ENCODE peak calls at places on chromosome 22, in nine cellular contexts. F is glutamatergic neuron, Y is fibroblast of lung, K is astrocyte of the spinal cord, Z is lower leg skin, I is tibial artery, O is IMR-90, M is mammary epithelial cell, E is GM12865. G is an unnamed sample.

GRCh38 chr22:41517172-41518047 is 26.9 kb downstream of the POLR3H start:
- DNase-seq in F (peak), I (peak), M (peak), O (peak), Z (peak), Y (peak), K (peak), E (peak), G (no peak)

GRCh38 chr22:29342577-29343312 is 27.2 kb upstream of the RASL10A start:
- DNase-seq in E (no peak), F (no peak), Y (no peak), I (no peak), O (no peak), M (no peak), Z (no peak), K (no peak), G (no peak)

GRCh38 chr22:32590556-32590955 is 115.9 kb downstream of the FBXO7 start:
- DNase-seq in I (no peak), Z (no peak), E (no peak), F (no peak), O (peak), Y (peak), K (peak), M (peak), G (no peak)

GRCh38 chr22:43409800-43410199 is 2.0 kb upstream of the MPPED1 start:
- DNase-seq in F (no peak), Z (no peak), O (no peak), M (no peak), I (no peak), K (no peak), Y (no peak), E (no peak), G (no peak)

GRCh38 chr22:26845016-26845728 is 187.8 kb downstream of the MIAT start:
- DNase-seq in O (no peak), M (no peak), K (peak), Z (no peak), E (no peak), I (no peak), Y (no peak), F (no peak), G (no peak)

GRCh38 chr22:32202539-32203180 is 2.2 kb downstream of the RFPL2 start:
- DNase-seq in F (peak), K (peak), I (no peak), Z (no peak), M (peak), O (peak), E (peak), Y (peak), G (no peak)

GRCh38 chr22:32123657-32124056 is 35.4 kb downstream of the C22orf42 start:
- DNase-seq in M (no peak), E (no peak), O (no peak), I (no peak), Y (no peak), K (no peak), F (no peak), Z (no peak), G (no peak)

GRCh38 chr22:49827853-49828598 is at the start of gene BRD1:
- DNase-seq in Y (peak), K (peak), E (peak), O (peak), F (peak), Z (no peak), I (no peak), M (peak), G (no peak)

GRCh38 chr22:41902932-41903421 is 11.9 kb downstream of the SHISA8 start:
- DNase-seq in F (no peak), M (no peak), O (no peak), K (no peak), Y (no peak), I (no peak), E (no peak), Z (no peak), G (no peak)

GRCh38 chr22:41574847-41575381 is 14.1 kb downstream of the CSDC2 start:
- DNase-seq in I (peak), O (peak), M (no peak), K (no peak), Y (peak), Z (peak), E (no peak), F (no peak), G (no peak)

GRCh38 chr22:47929646-47930185 is 1167.3 kb downstream of the TBC1D22A start:
- DNase-seq in M (no peak), O (no peak), Y (no peak), K (no peak), E (no peak), Z (no peak), F (no peak), I (no peak), G (no peak)

GRCh38 chr22:50700387-50701075 is 27.9 kb downstream of the SHANK3 start:
- DNase-seq in K (no peak), I (no peak), Y (no peak), F (peak), O (no peak), Z (no peak), M (no peak), E (no peak), G (no peak)

GRCh38 chr22:24843048-24843447 is 37.0 kb downstream of the SGSM1 start:
- DNase-seq in O (no peak), K (no peak), I (no peak), E (no peak), F (no peak), M (no peak), Z (no peak), Y (no peak), G (no peak)

GRCh38 chr22:24584871-24585411 is 7.9 kb downstream of the LRRC75B start:
- DNase-seq in E (no peak), F (no peak), M (no peak), O (no peak), Z (no peak), K (no peak), Y (no peak), I (no peak), G (no peak)

GRCh38 chr22:31192513-31192912 is 19.6 kb upstream of the LIMK2 start:
- DNase-seq in K (peak), Y (peak), E (no peak), F (peak), Z (no peak), I (no peak), O (peak), M (peak), G (no peak)

GRCh38 chr22:40817737-40818136 is 1.4 kb downstream of the SLC25A17 start:
- DNase-seq in O (no peak), Y (no peak), E (peak), M (no peak), Z (no peak), I (no peak), F (no peak), K (no peak), G (no peak)

GRCh38 chr22:30744224-30744623 is 49.5 kb downstream of the OSBP2 start:
- DNase-seq in I (no peak), E (no peak), Y (no peak), M (no peak), K (no peak), F (no peak), Z (no peak), O (no peak), G (no peak)

GRCh38 chr22:31080164-31080847 is 812 bp upstream of the SMTN start:
- DNase-seq in K (no peak), Z (no peak), F (no peak), I (no peak), Y (no peak), M (no peak), O (no peak), E (no peak), G (no peak)

GRCh38 chr22:30636226-30637077 is 871 bp downstream of the SLC35E4 start:
- DNase-seq in E (peak), F (no peak), O (no peak), I (no peak), K (peak), M (peak), Z (peak), Y (no peak), G (no peak)

GRCh38 chr22:50218153-50218995 is 17.6 kb downstream of the SELENOO start:
- DNase-seq in M (no peak), Y (no peak), K (no peak), F (no peak), Z (no peak), I (no peak), O (no peak), E (no peak), G (no peak)

GRCh38 chr22:42964994-42965699 is 49.8 kb downstream of the PACSIN2 start:
- DNase-seq in K (peak), Z (no peak), I (no peak), O (peak), M (no peak), Y (peak), E (no peak), F (no peak), G (no peak)

GRCh38 chr22:48051796-48052620 is 1289.6 kb downstream of the TBC1D22A start:
- DNase-seq in Y (no peak), O (no peak), F (no peak), E (no peak), Z (no peak), I (no peak), M (no peak), K (no peak), G (no peak)

GRCh38 chr22:48259991-48260670 is 1497.7 kb downstream of the TBC1D22A start:
- DNase-seq in E (no peak), F (no peak), M (no peak), O (no peak), Y (no peak), I (no peak), Z (no peak), K (no peak), G (no peak)

GRCh38 chr22:42433754-42434153 is 1.6 kb upstream of the NFAM1 start:
- DNase-seq in Z (peak), F (no peak), Y (no peak), O (no peak), I (no peak), K (no peak), E (no peak), M (peak), G (no peak)

GRCh38 chr22:48423481-48423901 is 1404.2 kb downstream of the BRD1 start:
- DNase-seq in Z (no peak), I (no peak), M (no peak), F (peak), K (no peak), O (no peak), E (no peak), Y (no peak), G (no peak)

GRCh38 chr22:26429458-26430238 is 588 bp downstream of the ASPHD2 start:
- DNase-seq in Z (no peak), K (no peak), F (no peak), I (no peak), E (peak), O (no peak), M (no peak), Y (no peak), G (no peak)

GRCh38 chr22:40728731-40729189 is 49.5 kb downstream of the MCHR1 start:
- DNase-seq in Z (peak), K (peak), Y (peak), I (no peak), M (peak), F (no peak), O (no peak), E (no peak), G (no peak)

GRCh38 chr22:24809331-24809730 is 3.3 kb downstream of the SGSM1 start:
- DNase-seq in Z (no peak), M (no peak), Y (no peak), I (no peak), K (no peak), O (no peak), E (no peak), F (no peak), G (no peak)

GRCh38 chr22:17217179-17217578 is 2.1 kb downstream of the ADA2 start:
- DNase-seq in K (no peak), E (peak), Z (no peak), M (no peak), I (no peak), Y (no peak), O (no peak), F (no peak), G (no peak)

GRCh38 chr22:17218341-17218740 is 894 bp downstream of the ADA2 start:
- DNase-seq in K (no peak), Z (no peak), I (no peak), E (no peak), Y (no peak), O (no peak), F (no peak), M (no peak), G (no peak)

GRCh38 chr22:17214416-17215043 is 4.7 kb downstream of the ADA2 start:
- DNase-seq in E (no peak), Z (no peak), Y (no peak), O (no peak), K (no peak), I (no peak), F (no peak), M (no peak), G (no peak)

GRCh38 chr22:17213976-17214375 is 5.3 kb downstream of the ADA2 start:
- DNase-seq in Z (no peak), Y (peak), M (no peak), O (peak), E (peak), F (peak), K (peak), I (peak), G (peak)
- TF ChIP-seq CTCF in Z (no peak), Y (peak), M (no peak), O (no peak), E (peak), F (peak), K (peak), I (no peak), G (no peak)

DNA sequence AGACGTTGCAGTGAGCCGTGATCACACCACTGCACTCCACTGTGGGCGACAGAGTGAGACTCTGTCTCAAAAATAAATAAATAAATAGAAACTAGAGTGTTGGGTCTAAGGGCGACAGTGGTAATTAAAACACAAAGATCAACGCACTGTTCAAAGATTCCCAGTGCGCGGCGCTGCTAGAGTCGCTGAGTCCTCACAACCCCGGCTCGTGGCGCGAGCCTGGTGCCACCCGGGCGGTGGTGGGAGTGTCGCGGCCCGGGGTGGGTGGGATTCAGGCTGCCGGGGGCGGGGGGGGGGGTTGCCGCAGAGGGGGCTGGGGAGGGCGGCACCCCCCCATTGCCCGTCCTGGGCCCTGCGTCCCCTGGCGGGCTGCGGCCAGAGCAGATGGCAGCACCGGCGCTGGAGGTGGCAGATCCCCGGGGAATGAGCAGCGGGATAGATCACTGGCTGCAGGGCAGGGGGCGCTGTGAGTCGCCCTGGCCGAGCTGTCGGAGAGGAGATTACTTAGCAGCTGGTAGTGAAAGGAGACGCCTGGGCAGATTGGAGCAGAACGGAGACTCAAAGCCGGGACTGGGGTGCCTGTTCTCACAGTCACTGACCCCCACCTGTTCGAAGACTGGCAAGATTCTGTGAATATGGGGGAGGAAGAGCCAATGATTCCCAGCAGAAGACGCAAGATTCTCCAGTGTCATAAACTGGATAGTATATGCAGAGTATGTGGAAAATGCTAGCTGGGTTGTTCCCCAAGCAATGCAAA is 30.2 kb upstream of the APOBEC3A start:
- DNase-seq in Y (peak), K (peak), I (peak), Z (peak), F (peak), O (peak), M (no peak), E (peak), G (peak)
- TF ChIP-seq CTCF in Y (peak), K (peak), I (peak), Z (no peak), F (peak), O (peak), M (peak), E (peak), G (peak)

GRCh38 chr22:19706661-19707151 is 7.6 kb upstream of the SEPTIN5 start:
- DNase-seq in F (no peak), K (no peak), I (no peak), M (no peak), Z (no peak), E (no peak), Y (no peak), O (no peak), G (no peak)

GRCh38 chr22:19704355-19705015 is 9.8 kb upstream of the SEPTIN5 start:
- DNase-seq in Z (no peak), E (no peak), K (no peak), Y (no peak), M (no peak), F (no peak), I (peak), O (no peak), G (no peak)

GRCh38 chr22:19703869-19704268 is 10.4 kb upstream of the SEPTIN5 start:
- DNase-seq in Z (no peak), O (no peak), K (no peak), M (no peak), E (no peak), Y (no peak), F (no peak), I (peak), G (peak)

GRCh38 chr22:19707347-19708322 is 6.7 kb upstream of the SEPTIN5 start:
- DNase-seq in F (no peak), M (no peak), K (no peak), I (no peak), Z (no peak), O (no peak), Y (no peak), E (no peak), G (no peak)

DNA sequence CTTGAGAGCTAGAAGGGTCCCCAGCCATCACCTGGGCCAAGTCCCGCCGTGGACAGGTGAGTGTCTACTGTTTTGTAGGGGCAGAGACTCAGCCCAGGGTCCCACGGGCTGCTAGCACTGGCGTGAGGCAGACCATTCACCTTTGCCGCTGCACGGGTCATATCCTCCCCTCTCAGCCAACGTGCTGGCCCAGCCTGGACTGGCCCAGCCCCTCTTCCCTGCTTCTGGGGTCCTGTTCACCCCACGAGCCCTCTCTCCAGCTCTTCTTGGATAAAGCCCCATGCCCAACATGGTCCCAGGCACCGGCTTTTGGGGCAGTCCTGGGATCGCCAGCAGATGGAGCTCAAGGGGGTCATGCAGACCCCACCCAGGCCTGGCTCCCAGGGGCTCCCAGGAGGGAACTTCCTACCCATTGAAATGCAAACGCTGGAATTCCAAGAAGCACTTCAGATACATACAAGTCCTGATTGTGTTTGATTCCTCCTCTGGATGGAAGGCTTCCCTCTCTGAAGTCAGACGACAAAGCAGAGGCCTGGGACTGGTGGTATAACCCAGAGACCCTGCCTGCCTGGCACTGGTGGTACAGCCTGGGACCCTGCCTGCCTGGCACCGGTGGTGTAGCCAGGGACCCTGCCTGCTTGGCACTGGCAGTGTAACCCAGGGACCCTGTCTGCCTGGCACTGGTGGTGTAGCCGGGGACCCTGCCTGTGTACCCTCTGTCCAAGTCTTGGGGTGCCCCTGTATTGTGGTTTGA is 8.9 kb upstream of the SEPTIN5 start:
- DNase-seq in Y (no peak), O (no peak), I (peak), K (no peak), M (no peak), Z (no peak), F (peak), E (no peak), G (no peak)
- TF ChIP-seq CTCF in Y (no peak), O (no peak), I (no peak), K (no peak), M (no peak), Z (no peak), F (no peak), E (no peak), G (no peak)

DNA sequence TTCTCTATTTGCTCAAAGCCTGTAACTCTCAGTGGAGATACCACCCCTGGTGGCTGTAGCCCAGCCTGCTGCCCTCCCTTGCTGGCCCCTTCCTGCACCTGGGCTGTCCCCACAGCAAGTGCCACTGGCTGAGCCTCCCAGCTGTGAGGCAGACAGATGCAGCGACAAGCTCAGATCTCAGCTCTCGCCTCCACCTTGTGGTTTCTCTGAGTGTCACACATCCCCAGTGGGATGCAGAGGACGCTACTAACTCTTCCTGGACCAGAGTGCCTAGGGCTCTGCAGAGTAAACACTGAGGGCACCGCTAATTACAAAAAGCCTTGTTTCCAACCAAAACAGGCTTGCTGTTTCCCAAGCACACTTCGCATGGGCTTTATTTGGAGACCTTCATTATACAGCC is 8.9 kb downstream of the YPEL1 start:
- DNase-seq in I (no peak), K (no peak), O (no peak), Z (no peak), Y (no peak), E (peak), M (no peak), F (peak), G (no peak)
- TF ChIP-seq CTCF in I (no peak), K (peak), O (no peak), Z (no peak), Y (no peak), E (peak), M (no peak), F (peak), G (no peak)

DNA sequence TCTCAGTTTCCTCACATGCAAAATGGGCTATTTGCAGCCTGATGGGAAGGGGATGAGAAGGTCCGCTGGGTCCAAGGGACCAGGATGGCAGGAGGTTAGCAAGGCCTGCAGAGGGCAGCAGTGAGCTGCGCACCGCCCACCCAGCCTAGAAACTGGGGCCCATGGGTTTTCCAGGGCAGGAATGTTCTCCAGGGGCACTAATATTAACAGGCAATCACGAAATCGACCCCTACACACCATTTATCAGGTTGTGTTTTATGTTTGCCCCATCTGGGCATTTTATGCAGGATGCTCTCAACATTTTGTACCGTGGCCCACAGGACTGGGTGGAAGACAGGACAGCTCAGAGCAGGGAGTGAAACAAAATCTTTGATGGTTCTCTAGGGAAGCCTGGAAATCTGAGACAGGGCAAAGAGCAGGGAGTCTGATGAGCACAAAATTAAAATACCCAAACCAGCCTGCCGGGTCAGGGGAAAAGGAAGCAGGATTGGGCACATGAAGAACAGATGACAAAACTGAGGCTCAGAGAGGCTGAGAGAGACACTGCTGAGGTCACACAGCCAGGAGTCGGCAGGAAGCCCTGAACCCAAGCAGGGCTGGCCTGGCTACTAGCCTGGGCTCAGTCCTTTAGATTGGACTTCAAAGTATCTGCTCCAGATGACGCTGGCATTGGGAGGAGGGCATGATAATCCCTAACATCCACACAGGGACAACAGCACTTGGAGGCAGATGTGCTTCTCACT is 1.6 kb upstream of the BCR start:
- DNase-seq in Y (peak), O (peak), M (peak), F (peak), Z (peak), I (no peak), K (peak), E (peak), G (peak)
- TF ChIP-seq CTCF in Y (peak), O (peak), M (peak), F (peak), Z (no peak), I (peak), K (peak), E (peak), G (peak)

GRCh38 chr22:46099740-46100139 is 50.6 kb upstream of the PPARA start:
- DNase-seq in O (no peak), E (no peak), F (no peak), K (no peak), Z (no peak), I (no peak), Y (no peak), M (no peak), G (no peak)
- TF ChIP-seq CTCF in O (no peak), E (no peak), F (no peak), K (no peak), Z (no peak), I (no peak), Y (no peak), M (no peak), G (no peak)

GRCh38 chr22:37199839-37200161 is 11.8 kb upstream of the C1QTNF6 start:
- DNase-seq in O (no peak), K (no peak), M (no peak), Y (no peak), E (no peak), I (no peak), Z (no peak), F (no peak), G (no peak)
- TF ChIP-seq CTCF in O (no peak), K (no peak), M (no peak), Y (no peak), E (no peak), I (no peak), Z (no peak), F (peak), G (no peak)